ENCODE peak calls at places on chromosomes 3 and 15, in nine cellular contexts. J is left ventricle myocardium inferior; V is stimulated activated CD4-positive, alpha-beta T cell treated with anti-CD3 and anti-CD28 coated beads, Interleukin-2, amount 100 ng/mL, for 48 hours; G is GM12892; F is osteocyte; K is cardiac fibroblast; Z is DMS153; W is dermis microvascular lymphatic vessel endothelial cell; T is H7. B is an unnamed sample.

GRCh38 chr3:10337323-10338163 is 16.6 kb upstream of the SEC13 start:
- DNase-seq in W (no peak), G (no peak), Z (no peak), V (no peak), J (no peak), K (no peak), T (peak), F (no peak), B (no peak)

GRCh38 chr3:38558864-38559263 is 62.7 kb downstream of the EXOG start:
- DNase-seq in V (no peak), F (no peak), J (no peak), K (no peak), W (no peak), T (no peak), Z (no peak), G (no peak), B (no peak)

GRCh38 chr3:183317886-183318845 is 65.1 kb downstream of the B3GNT5 start:
- DNase-seq in F (no peak), W (no peak), V (no peak), Z (no peak), J (no peak), K (peak), T (no peak), G (no peak), B (no peak)

GRCh38 chr15:70492240-70493177 is 270.8 kb downstream of the UACA start:
- DNase-seq in G (peak), F (no peak), W (no peak), K (peak), T (no peak), V (peak), J (peak), Z (peak), B (no peak)

GRCh38 chr3:48215466-48215865 is 7.8 kb upstream of the CAMP start:
- DNase-seq in F (no peak), V (no peak), Z (no peak), G (no peak), K (peak), T (no peak), W (no peak), J (peak), B (no peak)

GRCh38 chr3:43874290-43874689 is 183.6 kb downstream of the ABHD5 start:
- DNase-seq in V (no peak), F (peak), J (no peak), G (no peak), Z (no peak), W (no peak), K (no peak), T (no peak), B (no peak)

GRCh38 chr15:57654136-57654845 is 52.2 kb upstream of the POLR2M start:
- DNase-seq in J (no peak), V (no peak), K (peak), Z (no peak), G (no peak), W (peak), T (no peak), F (no peak), B (peak)

GRCh38 chr3:68256635-68257034 is 602.2 kb upstream of the SUCLG2 start:
- DNase-seq in F (no peak), K (no peak), T (peak), Z (no peak), V (peak), G (no peak), W (no peak), J (no peak), B (no peak)

GRCh38 chr15:27844018-27844666 is 255.0 kb downstream of the OCA2 start:
- DNase-seq in Z (no peak), T (no peak), W (no peak), J (no peak), V (no peak), K (peak), G (no peak), F (peak), B (peak)

GRCh38 chr3:156818890-156819289 is 7.3 kb upstream of the LEKR1 start:
- DNase-seq in K (peak), W (no peak), F (no peak), Z (no peak), T (no peak), G (no peak), V (no peak), J (no peak), B (no peak)

GRCh38 chr3:30495172-30496124 is 111.0 kb upstream of the TGFBR2 start:
- DNase-seq in T (no peak), Z (no peak), J (no peak), F (no peak), V (no peak), W (peak), K (peak), G (no peak), B (no peak)

GRCh38 chr15:34360298-34360697 is 6.7 kb downstream of the LPCAT4 start:
- DNase-seq in W (no peak), V (no peak), F (no peak), Z (no peak), G (no peak), K (no peak), J (no peak), T (peak), B (no peak)

GRCh38 chr3:116886202-116886893 is 176.8 kb downstream of the TUSC7 start:
- DNase-seq in J (no peak), T (no peak), G (peak), F (no peak), K (no peak), Z (no peak), V (no peak), W (no peak), B (no peak)

GRCh38 chr3:131543714-131544113 is 40.9 kb upstream of the MRPL3 start:
- DNase-seq in K (peak), V (no peak), F (no peak), W (no peak), J (peak), G (no peak), T (no peak), Z (no peak), B (no peak)

GRCh38 chr15:57861805-57862586 is 155.5 kb downstream of the POLR2M start:
- DNase-seq in K (peak), J (no peak), Z (no peak), F (no peak), V (no peak), T (no peak), W (peak), G (no peak), B (peak)

GRCh38 chr15:98596885-98597343 is 51.4 kb upstream of the IGF1R start:
- DNase-seq in V (no peak), Z (peak), J (no peak), K (no peak), F (no peak), G (no peak), T (no peak), W (no peak), B (peak)

GRCh38 chr3:111785034-111785433 is 74.0 kb upstream of the PHLDB2 start:
- DNase-seq in T (no peak), G (no peak), K (peak), Z (no peak), J (no peak), F (no peak), W (no peak), V (no peak), B (no peak)

GRCh38 chr3:20185364-20185732 is 658 bp downstream of the SGO1 start:
- DNase-seq in Z (no peak), V (peak), F (no peak), T (peak), W (no peak), J (no peak), G (no peak), K (peak), B (no peak)

GRCh38 chr3:30597769-30598134 is 8.6 kb upstream of the TGFBR2 start:
- DNase-seq in K (no peak), W (no peak), V (no peak), G (no peak), F (no peak), Z (no peak), T (no peak), J (no peak), B (no peak)

GRCh38 chr3:149744151-149744550 is 8.1 kb downstream of the COMMD2 start:
- DNase-seq in J (no peak), F (no peak), Z (no peak), W (no peak), K (no peak), G (no peak), T (no peak), V (no peak), B (no peak)

GRCh38 chr15:33910741-33911140 is 57.6 kb upstream of the CHRM5 start:
- DNase-seq in V (no peak), T (no peak), F (no peak), J (no peak), Z (no peak), W (no peak), G (no peak), K (peak), B (no peak)

GRCh38 chr3:193968575-193968974 is 167.4 kb upstream of the HES1 start:
- DNase-seq in Z (no peak), F (no peak), T (no peak), K (no peak), V (no peak), W (no peak), J (no peak), G (no peak), B (no peak)

GRCh38 chr3:59185586-59186381 is 136.0 kb upstream of the CFAP20DC start:
- DNase-seq in J (no peak), T (no peak), G (no peak), K (peak), W (no peak), Z (no peak), V (no peak), F (no peak), B (no peak)

GRCh38 chr3:101530213-101531047 is 17.4 kb upstream of the SENP7 start:
- DNase-seq in Z (no peak), T (peak), W (no peak), V (no peak), J (no peak), K (no peak), F (no peak), G (no peak), B (no peak)

GRCh38 chr15:40764766-40765136 is 883 bp downstream of the GCHFR start:
- DNase-seq in V (no peak), W (no peak), T (no peak), F (no peak), Z (no peak), J (no peak), K (no peak), G (no peak), B (no peak)

GRCh38 chr3:183762304-183762703 is 63.1 kb downstream of the MAP6D1 start:
- DNase-seq in F (no peak), W (no peak), V (no peak), G (no peak), J (no peak), K (peak), T (no peak), Z (no peak), B (no peak)

B was measured in esophagus muscularis mucosa.